ENCODE peak calls at places on chromosomes 11 and 22, in nine cellular contexts. W is amygdala; I is globus pallidus; E is stimulated activated CD4-positive, alpha-beta T cell treated with anti-CD3 and anti-CD28 coated beads, Interleukin-1b, Interleukin-23, amount 100 ng/mL, for 1 hour; O is ELR; F is Right ventricle myocardium inferior; T is RWPE1; M is neural crest cell; N is HFF-Myc. D is an unnamed sample.

GRCh38 chr11:35549787-35550186 is 24.4 kb upstream of the PAMR1 start:
- DNase-seq in O (peak; percentile 97), F (no peak), N (peak; percentile 79), M (no peak), E (no peak), T (peak; percentile 59), W (no peak), I (no peak), D (no peak)

GRCh38 chr11:66659785-66660184 is 17.9 kb downstream of the RBM4B start:
- DNase-seq in W (no peak), N (no peak), O (no peak), I (no peak), F (no peak), M (no peak), E (no peak), T (no peak), D (no peak)

GRCh38 chr11:7533199-7534029 is 19.6 kb downstream of the PPFIBP2 start:
- DNase-seq in T (no peak), O (no peak), M (no peak), I (no peak), N (no peak), W (no peak), E (no peak), F (no peak), D (no peak)

GRCh38 chr11:35554491-35555237 is 29.2 kb upstream of the PAMR1 start:
- DNase-seq in M (no peak), O (peak; percentile 46), W (no peak), N (no peak), I (no peak), E (no peak), T (no peak), F (no peak), D (no peak)

GRCh38 chr11:102312656-102313055 is 4.6 kb upstream of the BIRC3 start:
- DNase-seq in E (no peak), O (peak; percentile 40), W (no peak), N (no peak), I (no peak), T (no peak), F (no peak), M (no peak), D (no peak)

GRCh38 chr22:23216331-23217170 is 36.2 kb downstream of the BCR start:
- DNase-seq in E (no peak), M (no peak), N (no peak), T (no peak), F (no peak), I (no peak), W (no peak), O (no peak), D (no peak)

GRCh38 chr11:27909386-27909785 is 198.6 kb downstream of the KIF18A start:
- DNase-seq in T (no peak), F (no peak), E (no peak), O (no peak), I (no peak), M (no peak), W (no peak), N (no peak), D (no peak)

GRCh38 chr11:67584205-67584880 is 731 bp downstream of the GSTP1 start:
- DNase-seq in T (peak; percentile 68), M (peak; percentile 33), N (no peak), F (peak; percentile 88), O (peak; percentile 59), I (peak; percentile 54), E (no peak), W (peak; percentile 8), D (peak; percentile 37)

GRCh38 chr11:44286268-44286880 is 23.6 kb downstream of the ALX4 start:
- DNase-seq in N (no peak), I (peak; percentile 36), O (peak; percentile 67), F (no peak), E (peak; percentile 7), W (no peak), M (peak; percentile 79), T (peak; percentile 50), D (no peak)

GRCh38 chr11:82759649-82760048 is 26.0 kb upstream of the FAM181B start:
- DNase-seq in M (no peak), T (no peak), N (no peak), O (no peak), F (no peak), W (no peak), E (no peak), I (no peak), D (no peak)

GRCh38 chr22:34808618-34809017 is 257.3 kb upstream of the ISX start:
- DNase-seq in I (no peak), W (no peak), M (no peak), N (no peak), E (no peak), F (no peak), O (no peak), T (no peak), D (no peak)

D was measured in SIG-M5.